ENCODE peak calls at places on chromosomes 3 and 15, in seven cellular contexts. S is GM23248; J is foreskin keratinocyte; T is upper lobe of right lung; Y is naive thymus-derived CD4-positive, alpha-beta T cell; F is GM23338; E is RWPE2. V is an unnamed sample. For H3K4me1, the result is how much of the 10 kb centered on the place peaks cover.

GRCh38 chr3:107990926-107991325 is 99.9 kb downstream of the CD47 start:
- DNase-seq in F (no peak), J (no peak), Y (no peak), T (no peak), S (no peak), E (no peak), V (no peak)

GRCh38 chr15:94327356-94327936 is 96.1 kb downstream of the MCTP2 start:
- DNase-seq in S (peak), J (no peak), E (no peak), F (peak), Y (no peak), T (no peak), V (no peak)

GRCh38 chr15:43376017-43376705 is 5.3 kb downstream of the TUBGCP4 start:
- DNase-seq in J (no peak), S (peak), E (no peak), Y (peak), T (no peak), F (peak), V (no peak)

GRCh38 chr3:177362646-177363045 is 165.4 kb upstream of the TBL1XR1 start:
- DNase-seq in Y (no peak), S (no peak), E (no peak), F (no peak), J (no peak), T (no peak), V (no peak)

GRCh38 chr3:184560992-184561328 is 625 bp upstream of the EPHB3 start:
- DNase-seq in E (no peak), F (no peak), J (no peak), T (no peak), S (peak), Y (no peak), V (no peak)

GRCh38 chr15:62444104-62445027 is 279.3 kb upstream of the C2CD4B start:
- DNase-seq in E (peak), Y (no peak), J (peak), T (no peak), S (peak), F (no peak), V (no peak)

GRCh38 chr3:81743096-81744025 is 18.1 kb downstream of the GBE1 start:
- DNase-seq in F (peak), S (peak), Y (no peak), J (peak), T (no peak), E (no peak), V (peak)

GRCh38 chr3:117885046-117885445 is 1149.6 kb downstream of the IGSF11 start:
- DNase-seq in J (no peak), E (no peak), S (no peak), F (no peak), Y (no peak), T (no peak), V (no peak)

GRCh38 chr3:135412475-135412874 is 553.1 kb upstream of the PPP2R3A start:
- DNase-seq in S (no peak), T (no peak), J (no peak), Y (no peak), F (peak), E (no peak), V (no peak)

GRCh38 chr3:41424543-41425300 is 225.4 kb downstream of the CTNNB1 start:
- DNase-seq in J (no peak), Y (peak), T (no peak), F (no peak), E (no peak), S (no peak), V (no peak)

GRCh38 chr3:117074833-117075232 is 365.3 kb downstream of the TUSC7 start:
- DNase-seq in Y (no peak), S (peak), T (no peak), E (no peak), F (no peak), J (no peak), V (no peak)

GRCh38 chr15:79167776-79168175 is 77.2 kb upstream of the RASGRF1 start:
- DNase-seq in Y (no peak), J (no peak), F (no peak), E (no peak), T (no peak), S (no peak), V (no peak)

GRCh38 chr3:116863270-116863770 is 153.7 kb downstream of the TUSC7 start:
- DNase-seq in E (no peak), Y (no peak), S (no peak), T (no peak), F (no peak), J (no peak), V (no peak)

GRCh38 chr15:57554063-57554820 is 37.5 kb upstream of the MYZAP start:
- DNase-seq in F (no peak), E (peak), Y (no peak), J (no peak), T (no peak), S (no peak), V (no peak)

GRCh38 chr15:75809986-75810750 is 33.1 kb upstream of the UBE2Q2 start:
- DNase-seq in S (peak), J (no peak), E (no peak), F (peak), Y (peak), T (no peak), V (no peak)

GRCh38 chr3:156472150-156472549 is 82.8 kb downstream of the SSR3 start:
- DNase-seq in E (no peak), T (no peak), Y (peak), S (no peak), J (no peak), F (no peak), V (no peak)

GRCh38 chr3:127750226-127751031 is 71.9 kb downstream of the MGLL start:
- DNase-seq in S (peak), Y (no peak), E (peak), F (no peak), J (peak), T (no peak), V (no peak)

GRCh38 chr3:82276992-82277391 is 515.5 kb upstream of the GBE1 start:
- DNase-seq in F (no peak), Y (no peak), S (no peak), E (no peak), T (no peak), J (no peak), V (no peak)

GRCh38 chr3:24302382-24302781 is 192.3 kb downstream of the THRB start:
- DNase-seq in E (no peak), F (no peak), S (no peak), Y (no peak), T (no peak), J (no peak), V (no peak)

GRCh38 chr3:119497824-119498187 is 541 bp upstream of the TIMMDC1 start:
- DNase-seq in E (no peak), T (no peak), S (peak), Y (no peak), J (no peak), F (peak), V (no peak)

GRCh38 chr15:66838671-66839239 is 136.7 kb downstream of the SMAD6 start:
- DNase-seq in Y (no peak), F (peak), T (no peak), J (no peak), S (peak), E (no peak), V (no peak)

GRCh38 chr15:70426065-70426821 is 328.5 kb upstream of the TLE3 start:
- DNase-seq in F (no peak), E (no peak), J (no peak), T (no peak), S (peak), Y (no peak), V (no peak)

GRCh38 chr3:111299070-111299672 is 227.6 kb downstream of the NECTIN3 start:
- DNase-seq in T (no peak), Y (no peak), F (peak), S (peak), E (no peak), J (peak), V (no peak)

GRCh38 chr15:22243440-22244130 is 163.3 kb downstream of the OR4M2 start:
- DNase-seq in F (no peak), S (no peak), T (no peak), J (no peak), E (no peak), Y (no peak), V (no peak)

GRCh38 chr3:96970211-96970610 is 155.8 kb downstream of the EPHA6 start:
- DNase-seq in J (peak), Y (no peak), E (no peak), F (no peak), S (peak), T (no peak), V (no peak)

GRCh38 chr3:149662240-149662887 is 4.5 kb upstream of the WWTR1 start:
- DNase-seq in F (no peak), E (no peak), Y (no peak), S (peak), J (no peak), T (no peak), V (no peak)

GRCh38 chr3:67460841-67461240 is 193.6 kb downstream of the SUCLG2 start:
- DNase-seq in J (no peak), S (peak), E (no peak), Y (no peak), F (no peak), T (no peak), V (no peak)

GRCh38 chr3:187456268-187456667 is 88.1 kb downstream of the RTP4 start:
- DNase-seq in J (no peak), E (no peak), S (peak), Y (no peak), T (no peak), F (no peak), V (peak)

GRCh38 chr3:110821586-110821985 is 250.0 kb upstream of the NECTIN3 start:
- DNase-seq in J (peak), E (no peak), S (peak), F (no peak), T (no peak), Y (no peak), V (no peak)

GRCh38 chr3:4497884-4498283 is 4.7 kb downstream of the ITPR1 start:
- DNase-seq in J (no peak), E (no peak), F (no peak), Y (no peak), T (no peak), S (no peak), V (no peak)
- H3K4me1 ChIP-seq in J (under half), E (under half), F (under half), Y (under half), T (under half), S (under half), V (under half)

GRCh38 chr3:122493296-122493695 is 21.4 kb downstream of the KPNA1 start:
- DNase-seq in J (peak), S (peak), E (no peak), T (no peak), F (no peak), Y (no peak), V (no peak)
- H3K4me1 ChIP-seq in J (under half), S (under half), E (under half), T (under half), F (under half), Y (under half), V (under half)

DNA sequence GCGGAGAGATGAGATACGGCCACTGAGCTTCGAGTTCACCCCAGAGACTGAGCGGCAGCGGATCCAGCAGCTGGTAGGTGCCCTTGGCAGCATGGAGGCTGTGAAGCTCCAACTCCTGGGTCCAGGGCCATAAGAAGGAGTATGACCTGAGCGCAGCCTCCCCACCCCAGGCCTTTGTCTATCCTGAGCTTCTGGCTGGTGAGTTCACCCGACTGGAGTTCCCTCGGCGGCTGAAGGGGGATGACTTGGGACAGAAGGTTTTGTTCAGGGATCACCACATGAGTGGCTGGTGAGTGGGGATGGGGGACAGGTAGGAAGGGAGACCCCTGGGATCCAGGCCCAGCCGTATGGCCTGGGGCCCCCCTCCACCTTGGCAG is 2.6 kb downstream of the PPM1M start:
- DNase-seq in Y (no peak), J (no peak), T (peak), F (no peak), E (peak), S (no peak), V (no peak)
- H3K4me1 ChIP-seq in Y (half or more), J (under half), T (under half), F (under half), E (under half), S (under half), V (under half)

DNA sequence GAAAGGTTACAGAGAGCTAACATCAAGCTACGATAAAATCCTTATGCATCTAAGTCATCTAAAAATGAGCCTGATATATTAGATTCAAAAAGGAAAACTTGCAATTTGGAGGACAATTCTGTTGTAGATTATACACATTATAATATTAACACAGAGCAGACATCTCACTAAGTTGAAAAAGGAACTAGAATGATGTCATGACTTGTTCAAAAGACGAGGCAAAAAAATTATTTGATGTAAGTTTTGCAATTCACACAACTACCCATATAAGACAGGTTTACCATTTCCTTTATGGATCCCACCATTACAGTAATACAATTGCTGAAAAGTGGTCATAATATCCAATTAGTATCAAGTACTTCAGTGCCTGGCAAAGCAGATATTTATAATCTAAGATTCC is 15.9 kb downstream of the SATB1 start:
- DNase-seq in Y (no peak), T (no peak), S (no peak), E (no peak), F (no peak), J (no peak), V (no peak)
- H3K4me1 ChIP-seq in Y (half or more), T (under half), S (under half), E (under half), F (under half), J (under half), V (under half)

DNA sequence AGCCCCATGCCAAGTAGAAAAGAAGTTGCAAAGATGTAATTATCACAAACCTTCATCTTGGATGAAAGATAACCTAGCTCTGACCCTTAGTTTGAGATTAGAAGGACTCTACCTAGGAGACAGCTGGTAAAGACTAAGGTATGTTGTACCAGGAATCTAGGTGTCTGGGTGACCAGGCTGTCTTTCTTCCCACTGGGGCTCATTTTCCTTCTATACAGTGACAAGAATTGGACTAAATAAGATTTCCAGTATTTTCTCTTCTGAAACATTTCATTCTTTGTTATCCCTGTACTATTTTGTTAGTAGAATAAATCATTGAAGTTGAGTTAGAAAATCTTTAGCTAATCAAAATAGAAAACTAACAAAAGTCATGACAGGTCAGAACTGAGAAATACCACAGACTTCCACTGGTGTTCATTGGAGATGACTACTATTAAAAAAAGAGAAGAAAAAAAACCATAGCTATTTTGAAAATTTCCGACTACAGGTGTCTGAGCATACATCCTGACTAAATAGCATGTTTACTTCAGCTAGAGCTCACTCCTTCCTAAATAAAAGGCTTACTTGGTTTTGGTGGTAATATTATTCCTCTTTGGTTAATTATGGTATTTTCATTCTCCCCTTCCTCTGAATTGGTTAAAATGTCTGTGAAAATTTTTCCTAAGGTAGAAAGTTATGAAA is 10.1 kb downstream of the TGFBR2 start:
- DNase-seq in S (no peak), J (no peak), Y (peak), E (no peak), T (no peak), F (no peak), V (no peak)
- H3K4me1 ChIP-seq in S (half or more), J (under half), Y (half or more), E (half or more), T (half or more), F (under half), V (half or more)

DNA sequence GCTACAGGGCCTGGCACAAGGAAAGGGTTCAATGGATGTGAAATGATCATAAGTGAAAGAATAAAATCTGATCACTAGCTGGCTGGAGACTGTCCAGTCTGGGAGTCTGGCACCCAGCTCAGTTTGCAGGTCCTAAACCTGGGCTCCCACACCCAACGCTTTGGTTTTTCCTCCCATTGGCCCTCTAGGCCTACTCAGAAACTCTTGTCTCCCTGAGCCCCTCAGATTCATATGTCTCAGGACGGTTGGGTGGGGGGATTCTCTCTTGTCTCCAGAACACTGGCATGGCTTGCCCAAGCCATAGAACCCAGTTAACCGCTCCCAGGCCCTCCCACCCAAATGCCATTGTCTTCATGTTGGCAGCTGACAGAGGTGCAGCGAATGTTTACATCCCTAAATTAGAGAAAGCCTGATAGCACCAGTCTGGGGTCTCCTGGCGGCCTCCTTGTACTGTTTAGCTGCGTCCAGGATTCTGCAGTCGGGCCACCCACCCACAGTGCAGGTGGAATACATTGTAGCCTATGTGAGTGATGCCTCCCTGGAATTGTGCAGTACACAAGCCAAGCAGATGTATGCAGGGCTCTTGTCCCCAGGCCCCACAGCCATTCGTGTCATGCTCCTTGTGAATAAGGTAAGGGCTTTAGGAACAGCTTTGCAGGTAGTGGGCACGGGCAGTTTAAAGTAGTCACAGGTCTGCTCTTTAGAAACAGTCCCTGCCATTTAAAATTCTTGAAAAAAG is 266.3 kb downstream of the XXYLT1 start:
- DNase-seq in J (no peak), S (no peak), Y (no peak), E (peak), T (peak), F (no peak), V (no peak)
- H3K4me1 ChIP-seq in J (under half), S (under half), Y (under half), E (under half), T (under half), F (under half), V (under half)

GRCh38 chr15:101433396-101433795 is 56.1 kb downstream of the PCSK6 start:
- DNase-seq in J (no peak), Y (no peak), E (no peak), S (no peak), F (peak), T (no peak), V (no peak)
- H3K4me1 ChIP-seq in J (under half), Y (under half), E (under half), S (under half), F (under half), T (under half), V (under half)

DNA sequence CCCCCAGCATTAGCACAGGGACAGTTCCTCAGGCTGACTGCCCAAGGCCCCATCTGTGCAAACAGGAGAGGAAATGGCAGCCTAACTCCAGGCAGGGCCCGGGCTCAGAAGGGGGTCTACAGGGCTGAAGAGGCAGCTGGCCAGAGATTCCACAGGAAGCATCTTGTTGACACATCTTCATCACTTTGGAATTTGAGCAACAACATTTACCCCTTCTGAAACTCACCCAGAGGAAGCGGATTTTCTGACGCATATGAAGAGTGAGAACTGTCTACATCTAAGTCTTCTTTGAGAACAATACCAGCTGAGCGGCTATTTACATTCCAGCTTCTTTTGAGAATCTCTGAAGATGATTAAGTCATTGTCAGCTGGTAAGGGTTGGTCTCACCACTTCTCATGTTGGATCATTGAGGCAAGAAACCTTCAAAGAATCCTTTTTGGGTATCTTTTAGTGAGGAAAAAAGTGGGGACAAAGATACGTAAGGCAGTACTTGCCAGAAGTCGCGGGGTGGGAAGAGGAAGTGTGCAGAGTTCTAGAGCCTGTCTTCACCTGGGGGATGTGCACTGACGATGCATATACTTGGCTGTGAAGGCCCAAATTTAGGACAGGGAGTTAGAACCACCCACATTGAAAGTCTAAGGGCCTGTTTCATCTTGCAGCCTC is 25.4 kb upstream of the SRP14 start:
- DNase-seq in S (peak), Y (peak), F (peak), E (no peak), T (no peak), J (peak), V (no peak)
- H3K4me1 ChIP-seq in S (under half), Y (under half), F (under half), E (under half), T (under half), J (under half), V (under half)

V was measured in esophagus muscularis mucosa.